ENCODE peak calls at places on chromosomes 4 and X, in six cellular contexts. U is A549, X is right lobe of liver, S is IMR-90, W is K562, Q is body of pancreas. Y is an unnamed sample. For H3K4me1, the result is how much of the 10 kb centered on the place peaks cover.

GRCh38 chrX:41421071-41421729 is 25.9 kb upstream of the NYX start:
- ATAC-seq in S (no peak), X (no peak), U (no peak), W (no peak), Q (no peak), Y (no peak)

GRCh38 chr4:74486905-74487304 is 42.0 kb downstream of the AREG start:
- ATAC-seq in Q (no peak), X (no peak), S (no peak), U (no peak), W (no peak), Y (no peak)

GRCh38 chr4:65635051-65635821 is 35.1 kb downstream of the EPHA5 start:
- ATAC-seq in X (no peak), W (no peak), U (no peak), S (no peak), Q (no peak), Y (no peak)

GRCh38 chr4:82900016-82900334 is 560 bp upstream of the THAP9 start:
- ATAC-seq in W (peak), S (no peak), X (no peak), Q (peak), U (peak), Y (peak)

GRCh38 chr4:143329985-143330384 is 6.7 kb upstream of the GAB1 start:
- ATAC-seq in S (no peak), U (no peak), W (peak), X (no peak), Q (no peak), Y (no peak)

GRCh38 chr4:44553143-44553542 is 98.3 kb downstream of the YIPF7 start:
- ATAC-seq in Q (no peak), U (no peak), W (no peak), X (no peak), S (no peak), Y (no peak)

GRCh38 chr4:188987011-188987410 is 847.8 kb downstream of the TRIML1 start:
- ATAC-seq in W (no peak), X (no peak), S (no peak), Q (no peak), U (no peak), Y (no peak)

GRCh38 chrX:151889451-151889850 is 23.2 kb upstream of the MAGEA4 start:
- ATAC-seq in Q (no peak), W (no peak), X (no peak), S (no peak), U (no peak), Y (no peak)

GRCh38 chr4:41145571-41146078 is 68.7 kb downstream of the APBB2 start:
- ATAC-seq in S (no peak), U (no peak), X (no peak), Q (no peak), W (no peak), Y (no peak)

GRCh38 chrX:9917861-9918260 is 49.3 kb upstream of the CLDN34 start:
- ATAC-seq in W (no peak), X (no peak), Q (no peak), U (no peak), S (no peak), Y (no peak)

GRCh38 chr4:68141852-68142251 is 12.2 kb upstream of the TMPRSS11F start:
- ATAC-seq in X (no peak), U (no peak), S (no peak), Q (no peak), W (no peak), Y (no peak)

GRCh38 chrX:47991263-47992092 is 12.3 kb downstream of the ZNF182 start:
- ATAC-seq in W (no peak), S (no peak), X (no peak), U (no peak), Q (no peak), Y (no peak)

GRCh38 chr4:40552536-40552935 is 77.1 kb downstream of the RBM47 start:
- ATAC-seq in U (peak), Q (peak), X (no peak), S (no peak), W (no peak), Y (no peak)

GRCh38 chrX:49198540-49199314 is 1.3 kb downstream of the SYP start:
- ATAC-seq in S (no peak), U (no peak), Q (no peak), W (no peak), X (no peak), Y (no peak)

GRCh38 chrX:11579856-11580595 is 85.7 kb downstream of the ARHGAP6 start:
- ATAC-seq in S (no peak), X (no peak), W (no peak), Q (no peak), U (no peak), Y (no peak)

GRCh38 chrX:13448941-13449340 is 120.5 kb upstream of the EGFL6 start:
- ATAC-seq in X (no peak), U (no peak), W (no peak), S (no peak), Q (no peak), Y (no peak)

GRCh38 chrX:2691543-2692220 is 587 bp downstream of the CD99 start:
- ATAC-seq in X (peak), W (peak), S (peak), Q (no peak), U (peak), Y (peak)

GRCh38 chrX:22526339-22526738 is 253.6 kb downstream of the CBLL2 start:
- ATAC-seq in Q (no peak), W (no peak), U (no peak), S (peak), X (no peak), Y (no peak)

GRCh38 chr4:124883642-124884041 is 171.1 kb upstream of the ANKRD50 start:
- ATAC-seq in W (no peak), X (no peak), U (no peak), S (peak), Q (no peak), Y (no peak)

GRCh38 chrX:123083924-123084323 is 100.2 kb upstream of the GRIA3 start:
- ATAC-seq in S (no peak), X (no peak), W (no peak), Q (no peak), U (peak), Y (no peak)

GRCh38 chr4:74544655-74545361 is 99.9 kb downstream of the AREG start:
- ATAC-seq in X (peak), U (no peak), Q (peak), S (no peak), W (peak), Y (no peak)

GRCh38 chrX:71623105-71623450 is 4.8 kb upstream of the CXCR3 start:
- ATAC-seq in S (peak), X (no peak), W (peak), Q (no peak), U (no peak), Y (peak)

DNA sequence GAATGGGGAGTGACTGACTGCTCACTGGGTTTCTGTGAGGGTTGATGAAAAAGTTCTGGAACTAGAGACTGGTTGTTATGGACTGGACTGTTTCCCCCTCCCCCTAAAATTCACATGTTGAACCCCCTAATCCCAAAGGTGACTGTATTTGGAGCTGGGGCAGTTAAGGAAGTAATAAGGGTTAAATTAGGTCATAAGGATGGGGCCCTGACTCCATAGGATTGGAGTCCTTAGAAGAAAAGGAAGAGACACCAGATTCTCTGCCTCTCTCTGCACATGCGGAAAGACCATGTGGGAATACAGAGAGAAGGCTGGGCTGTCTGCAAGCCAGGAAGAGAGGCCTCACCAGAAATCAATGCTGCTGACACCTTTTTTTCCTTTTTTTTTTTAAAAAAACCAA is 38.2 kb downstream of the ZBTB49 start:
- ATAC-seq in U (no peak), X (no peak), W (no peak), Q (no peak), S (no peak), Y (no peak)
- H3K4me1 ChIP-seq in U (under half), X (under half), W (under half), Q (under half), S (under half), Y (under half)

GRCh38 chr4:8118531-8118930 is 40.1 kb downstream of the ABLIM2 start:
- ATAC-seq in Q (no peak), S (no peak), X (no peak), W (no peak), U (no peak), Y (no peak)

GRCh38 chr4:8115203-8115520 is 43.5 kb downstream of the ABLIM2 start:
- ATAC-seq in W (no peak), Q (no peak), U (no peak), S (no peak), X (no peak), Y (no peak)

GRCh38 chr4:8115916-8116315 is 42.7 kb downstream of the ABLIM2 start:
- ATAC-seq in X (no peak), W (no peak), S (no peak), Q (no peak), U (no peak), Y (no peak)

GRCh38 chr4:8118035-8118434 is 40.6 kb downstream of the ABLIM2 start:
- ATAC-seq in X (no peak), Q (no peak), U (no peak), W (no peak), S (no peak), Y (no peak)

DNA sequence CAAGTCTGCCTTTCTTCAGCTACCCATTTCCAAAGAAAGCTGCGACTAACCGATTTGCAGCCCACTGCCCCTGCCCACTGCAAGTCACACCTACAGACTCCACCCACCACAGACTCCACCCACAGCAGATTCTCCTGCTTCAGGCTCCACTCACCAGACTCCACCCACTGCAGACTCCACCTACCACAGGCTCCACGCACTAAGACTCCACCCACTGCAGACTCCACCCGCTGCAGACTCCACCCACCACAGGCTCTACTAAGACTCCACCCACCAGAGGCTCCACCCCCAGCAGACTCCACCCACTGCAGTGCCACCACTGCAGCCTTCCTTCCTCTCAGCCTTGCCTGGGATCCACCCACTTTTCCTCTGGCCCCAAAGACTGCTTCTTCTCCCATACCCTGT is 41.3 kb downstream of the ABLIM2 start:
- ATAC-seq in S (peak), U (peak), Q (peak), X (peak), W (peak), Y (no peak)
- TF ChIP-seq POLR2A in S (no peak), U (no peak), Q (no peak), X (no peak), W (no peak), Y (no peak)

GRCh38 chr4:147736458-147736857 is 4.6 kb downstream of the ARHGAP10 start:
- ATAC-seq in U (no peak), X (no peak), S (no peak), W (no peak), Q (no peak), Y (no peak)
- H3K4me1 ChIP-seq in U (under half), X (under half), S (under half), W (under half), Q (under half), Y (under half)

DNA sequence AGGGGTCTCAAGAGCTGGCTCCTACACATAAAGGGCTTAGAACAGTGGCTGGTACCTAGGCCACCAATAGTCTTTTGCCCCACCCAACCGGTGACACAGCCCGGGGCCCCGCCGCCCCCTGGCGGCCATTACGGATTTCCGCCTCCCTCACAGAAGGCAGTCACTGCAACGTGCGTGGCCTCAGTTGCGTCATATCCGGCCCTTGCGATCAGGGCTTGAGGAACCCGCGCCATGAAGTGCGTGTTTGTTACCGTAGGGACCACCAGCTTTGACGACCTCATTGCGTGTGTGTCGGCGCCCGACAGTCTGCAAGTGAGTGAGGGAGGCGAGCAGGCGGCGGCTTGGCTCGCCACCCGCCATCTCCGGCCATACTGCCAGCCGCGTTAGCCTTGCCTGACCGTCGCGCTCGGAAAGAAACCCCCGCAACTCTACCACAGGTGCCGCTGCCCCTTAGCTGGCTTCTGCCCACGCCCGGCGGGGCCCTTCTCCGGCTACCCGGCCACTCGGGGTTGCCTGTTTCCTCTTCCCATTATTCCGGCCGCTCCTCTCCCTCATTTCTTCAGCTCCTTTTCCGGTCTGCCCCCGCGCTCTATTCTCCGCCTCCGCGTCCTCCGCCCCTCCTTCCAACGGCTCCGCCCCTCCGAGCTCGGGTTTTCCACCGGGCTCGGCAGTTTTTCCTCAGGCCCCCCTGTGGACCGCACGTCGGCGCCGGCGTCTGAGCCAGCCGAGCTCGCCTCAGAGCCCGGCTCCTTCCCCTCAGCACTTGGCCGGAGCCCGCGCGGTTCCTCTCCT is at the start of gene ALG13:
- ATAC-seq in W (peak), Q (peak), X (peak), S (peak), U (peak), Y (peak)
- TF ChIP-seq POLR2A in W (peak), Q (peak), X (peak), S (peak), U (peak), Y (peak)

GRCh38 chr4:52789774-52790173 is 38.5 kb upstream of the ERVMER34-1 start:
- ATAC-seq in S (no peak), W (no peak), Q (no peak), U (no peak), X (no peak), Y (no peak)

GRCh38 chr4:52788806-52789205 is 37.6 kb upstream of the ERVMER34-1 start:
- ATAC-seq in Q (no peak), U (no peak), W (no peak), S (no peak), X (no peak), Y (no peak)

GRCh38 chr4:52795533-52795932 is 44.3 kb upstream of the ERVMER34-1 start:
- ATAC-seq in Q (no peak), U (no peak), S (no peak), W (no peak), X (no peak), Y (no peak)

DNA sequence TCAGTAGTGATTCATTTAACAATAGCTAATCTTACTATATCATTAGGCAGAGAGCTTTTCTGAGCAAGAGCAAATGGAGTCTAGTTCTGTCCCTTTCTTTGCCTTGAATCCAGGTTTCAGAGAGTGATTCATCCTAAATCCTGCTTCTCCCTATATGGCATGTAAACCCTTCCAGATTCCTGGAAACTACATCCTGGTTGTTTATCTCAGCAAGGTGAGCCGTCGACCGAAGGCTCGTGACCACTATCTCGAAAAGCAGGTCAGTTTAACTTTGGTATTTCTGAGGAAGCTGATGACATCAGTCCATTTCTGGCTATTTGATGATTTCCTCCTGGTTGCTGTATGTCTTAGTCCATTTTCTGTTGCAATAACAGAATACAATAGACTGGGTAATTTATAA is 40.7 kb upstream of the ERVMER34-1 start:
- ATAC-seq in X (no peak), U (no peak), Q (no peak), W (no peak), S (no peak), Y (no peak)
- H3K4me1 ChIP-seq in X (under half), U (under half), Q (under half), W (under half), S (under half), Y (under half)

GRCh38 chrX:154490414-154491083 is at the start of gene SLC10A3:
- ATAC-seq in W (peak), U (peak), Q (peak), S (peak), X (peak), Y (peak)
- TF ChIP-seq POLR2A in W (peak), U (peak), Q (peak), S (peak), X (peak), Y (peak)

DNA sequence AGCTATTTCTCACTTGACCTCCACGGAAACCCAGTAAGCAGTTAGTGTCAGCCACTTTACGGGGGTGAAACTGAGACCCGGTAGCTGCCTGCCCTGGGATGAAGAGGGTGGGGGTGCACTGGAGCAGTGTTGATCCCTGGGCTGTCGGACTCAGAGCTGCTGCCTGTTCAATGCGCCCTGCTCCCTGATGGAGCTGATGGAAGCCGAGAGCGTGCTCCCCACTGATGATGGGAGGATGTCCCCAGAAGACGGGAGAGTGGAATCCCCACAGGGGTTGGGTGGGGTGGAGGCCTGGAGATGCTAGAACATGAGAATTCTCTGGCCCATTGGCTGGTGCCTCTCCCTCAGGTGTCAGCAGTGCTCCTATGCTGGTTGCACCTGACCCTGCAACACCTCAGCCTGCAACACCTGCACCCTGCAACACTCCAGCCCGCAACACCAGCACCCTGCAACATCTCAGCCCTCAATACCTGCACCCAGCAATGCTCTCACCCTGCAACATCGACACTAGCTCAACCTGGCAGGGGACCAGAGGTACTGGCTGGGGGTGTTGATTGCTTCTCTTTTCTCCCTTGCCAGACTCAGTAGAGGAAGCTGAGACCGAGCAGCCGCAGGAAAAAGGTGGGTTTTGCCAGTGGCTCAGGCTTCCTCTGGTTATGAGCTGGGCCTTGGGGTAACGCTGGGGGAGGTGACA is 25.7 kb downstream of the SH3TC1 start:
- ATAC-seq in U (no peak), Q (no peak), S (no peak), X (no peak), W (no peak), Y (no peak)
- H3K4me1 ChIP-seq in U (under half), Q (under half), S (under half), X (under half), W (under half), Y (under half)

DNA sequence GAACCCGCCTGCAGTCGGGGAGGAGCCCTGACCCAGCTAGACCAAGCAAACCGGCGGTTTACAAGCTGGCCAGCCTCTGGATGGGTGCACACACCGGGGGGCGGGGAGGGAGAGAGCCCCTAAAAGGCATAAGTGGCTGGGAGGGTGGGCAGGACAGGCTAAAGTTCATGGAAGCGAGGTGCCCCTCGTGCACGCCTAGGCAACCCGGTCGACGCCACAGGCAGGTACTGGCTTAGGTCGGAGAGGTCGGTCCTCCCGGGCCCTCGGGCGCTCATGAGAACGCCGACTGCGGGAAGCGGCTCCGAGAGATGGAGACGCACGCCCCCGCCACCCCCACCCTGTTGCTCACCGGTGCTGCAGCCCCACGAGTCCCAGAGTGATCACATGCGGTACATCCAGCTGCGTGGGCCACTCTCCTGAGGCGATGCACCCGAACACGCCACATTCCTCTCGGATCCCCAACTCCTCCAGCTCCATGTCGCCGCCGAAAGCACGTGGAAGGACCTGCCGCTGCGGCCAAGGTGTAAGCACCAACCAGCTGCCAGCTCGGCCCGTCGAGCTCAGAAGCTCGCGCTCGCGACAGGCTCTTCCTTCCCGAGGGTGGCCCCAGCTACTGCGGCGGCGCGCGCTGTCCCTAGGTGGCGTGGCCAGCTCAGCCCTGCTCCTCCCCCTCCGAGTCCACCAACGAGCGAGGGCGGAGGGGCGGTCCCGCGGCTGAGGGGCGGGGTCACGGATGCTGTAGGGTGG is at the start of gene PPAT:
- ATAC-seq in Q (peak), W (peak), U (peak), S (peak), X (peak), Y (peak)
- TF ChIP-seq POLR2A in Q (peak), W (peak), U (peak), S (no peak), X (peak), Y (peak)

Y was measured in gastroesophageal sphincter.